ENCODE peak calls at places on chromosomes 1 and 21, in six cellular contexts. L, W, Y, Q, O and E are unnamed samples.

GRCh38 chr1:218846166-218846565 is 327.5 kb upstream of the LYPLAL1 start:
- DNase-seq in L (no peak), W (no peak), Y (no peak), Q (no peak), O (no peak), E (no peak)

GRCh38 chr1:24557220-24557619 is 1.3 kb downstream of the NCMAP start:
- DNase-seq in L (no peak), W (no peak), Y (no peak), Q (no peak), O (no peak), E (no peak)

GRCh38 chr1:36673207-36673606 is 190.5 kb upstream of the CSF3R start:
- DNase-seq in L (no peak), W (no peak), Y (no peak), Q (no peak), O (no peak), E (peak)

GRCh38 chr1:6911974-6912373 is 126.7 kb downstream of the CAMTA1 start:
- DNase-seq in L (no peak), W (no peak), Y (no peak), Q (no peak), O (peak), E (peak)

GRCh38 chr1:12469493-12469892 is 148.5 kb downstream of the DHRS3 start:
- DNase-seq in L (no peak), W (no peak), Y (no peak), Q (no peak), O (peak), E (peak)

GRCh38 chr21:43809853-43810504 is 20.6 kb downstream of the RRP1 start:
- DNase-seq in L (no peak), W (no peak), Y (no peak), Q (no peak), O (no peak), E (no peak)

GRCh38 chr1:15020943-15021745 is 132.4 kb upstream of the TMEM51 start:
- DNase-seq in L (no peak), W (no peak), Y (no peak), Q (peak), O (peak), E (no peak)

GRCh38 chr1:147822292-147822691 is 61.9 kb upstream of the GJA5 start:
- DNase-seq in L (no peak), W (no peak), Y (no peak), Q (peak), O (peak), E (no peak)

GRCh38 chr1:3217096-3217724 is 148.2 kb downstream of the PRDM16 start:
- DNase-seq in L (no peak), W (no peak), Y (no peak), Q (no peak), O (no peak), E (no peak)

GRCh38 chr1:1630965-1631792 is 794 bp upstream of the MMP23B start:
- DNase-seq in L (peak), W (no peak), Y (peak), Q (peak), O (no peak), E (peak)

GRCh38 chr1:160460683-160461287 is 60.4 kb downstream of the VANGL2 start:
- DNase-seq in L (no peak), W (no peak), Y (peak), Q (no peak), O (no peak), E (no peak)

GRCh38 chr1:47786301-47786700 is 210.9 kb downstream of the TRABD2B start:
- DNase-seq in L (no peak), W (no peak), Y (no peak), Q (no peak), O (no peak), E (no peak)

GRCh38 chr1:30645807-30646206 is 77.6 kb downstream of the MATN1 start:
- DNase-seq in L (no peak), W (no peak), Y (no peak), Q (no peak), O (no peak), E (no peak)

GRCh38 chr1:32180186-32181060 is 948 bp downstream of the TXLNA start:
- DNase-seq in L (no peak), W (no peak), Y (peak), Q (peak), O (peak), E (peak)

GRCh38 chr1:190104959-190105358 is 372.7 kb downstream of the BRINP3 start:
- DNase-seq in L (no peak), W (no peak), Y (no peak), Q (no peak), O (no peak), E (no peak)

GRCh38 chr21:16794944-16795343 is 717.9 kb upstream of the CXADR start:
- DNase-seq in L (no peak), W (no peak), Y (no peak), Q (peak), O (peak), E (no peak)

GRCh38 chr1:25467193-25467592 is 36.5 kb downstream of the MACO1 start:
- DNase-seq in L (no peak), W (no peak), Y (no peak), Q (no peak), O (no peak), E (no peak)

GRCh38 chr1:47230692-47231313 is 1.2 kb downstream of the TAL1 start:
- DNase-seq in L (no peak), W (no peak), Y (peak), Q (no peak), O (no peak), E (peak)

GRCh38 chr1:7266561-7266960 is 481.3 kb downstream of the CAMTA1 start:
- DNase-seq in L (no peak), W (no peak), Y (no peak), Q (no peak), O (no peak), E (no peak)

GRCh38 chr1:196660912-196661311 is 9.1 kb downstream of the CFH start:
- DNase-seq in L (no peak), W (no peak), Y (no peak), Q (peak), O (peak), E (peak)

GRCh38 chr1:25590096-25590824 is 26.3 kb upstream of the MAN1C1 start:
- DNase-seq in L (no peak), W (no peak), Y (no peak), Q (peak), O (peak), E (no peak)

GRCh38 chr1:20787100-20787774 is at the start of gene HP1BP3:
- DNase-seq in L (peak), W (peak), Y (peak), Q (peak), O (peak), E (peak)

GRCh38 chr1:91856996-91857395 is 29.0 kb downstream of the TGFBR3 start:
- DNase-seq in L (no peak), W (no peak), Y (no peak), Q (no peak), O (no peak), E (no peak)

GRCh38 chr1:52907068-52907811 is 14.3 kb downstream of the ECHDC2 start:
- DNase-seq in L (no peak), W (no peak), Y (no peak), Q (no peak), O (no peak), E (no peak)

GRCh38 chr1:203340112-203340804 is 10.7 kb downstream of the FMOD start:
- DNase-seq in L (no peak), W (peak), Y (peak), Q (peak), O (peak), E (peak)

GRCh38 chr1:153609585-153609907 is 3.4 kb downstream of the S100A16 start:
- DNase-seq in L (no peak), W (no peak), Y (no peak), Q (no peak), O (no peak), E (no peak)

GRCh38 chr1:235954306-235955283 is 87.9 kb upstream of the LYST start:
- DNase-seq in L (peak), W (no peak), Y (peak), Q (no peak), O (no peak), E (peak)

GRCh38 chr1:218837051-218837450 is 336.6 kb upstream of the LYPLAL1 start:
- DNase-seq in L (no peak), W (no peak), Y (no peak), Q (no peak), O (peak), E (no peak)

GRCh38 chr1:217911908-217912307 is 280.8 kb downstream of the SPATA17 start:
- DNase-seq in L (no peak), W (no peak), Y (no peak), Q (no peak), O (no peak), E (no peak)

GRCh38 chr1:224333309-224333926 is 3.4 kb upstream of the NVL start:
- DNase-seq in L (no peak), W (no peak), Y (no peak), Q (peak), O (peak), E (peak)